ENCODE peak calls at places on chromosomes 5 and 9, in ten cellular contexts. M, Z, D, W, U, K, V, R, X and L are unnamed samples.

GRCh38 chr5:143717400-143717799 is 94.6 kb upstream of the HMHB1 start:
- DNase-seq in M (no peak), Z (peak; percentile 13), D (no peak), W (no peak), U (no peak), K (no peak), V (no peak), R (no peak), X (no peak), L (no peak)

GRCh38 chr5:151107738-151108520 is 27.1 kb upstream of the TNIP1 start:
- DNase-seq in M (no peak), Z (no peak), D (peak; percentile 81), W (peak; percentile 51), U (no peak), K (no peak), V (no peak), R (peak; percentile 53), X (no peak), L (no peak)

GRCh38 chr9:78620764-78621163 is 323.8 kb downstream of the PSAT1 start:
- DNase-seq in M (no peak), Z (no peak), D (no peak), W (no peak), U (no peak), K (no peak), V (no peak), R (no peak), X (no peak), L (no peak)

GRCh38 chr5:22678886-22679285 is 174.3 kb downstream of the CDH12 start:
- DNase-seq in M (no peak), Z (no peak), D (no peak), W (no peak), U (no peak), K (no peak), V (no peak), R (no peak), X (no peak), L (no peak)

GRCh38 chr9:105842023-105842644 is 147.8 kb downstream of the TMEM38B start:
- DNase-seq in M (peak; percentile 18), Z (peak; percentile 61), D (no peak), W (peak; percentile 50), U (peak; percentile 69), K (no peak), V (peak; percentile 43), R (no peak), X (peak; percentile 60), L (peak; percentile 47)

GRCh38 chr9:36993933-36994764 is 39.9 kb downstream of the PAX5 start:
- DNase-seq in M (no peak), Z (no peak), D (no peak), W (no peak), U (no peak), K (no peak), V (no peak), R (no peak), X (no peak), L (no peak)

GRCh38 chr5:122629278-122629677 is 145.6 kb upstream of the SNX2 start:
- DNase-seq in M (no peak), Z (no peak), D (no peak), W (no peak), U (no peak), K (no peak), V (no peak), R (no peak), X (no peak), L (no peak)

GRCh38 chr5:170809551-170809950 is 26.0 kb downstream of the GABRP start:
- DNase-seq in M (no peak), Z (peak; percentile 67), D (no peak), W (peak; percentile 82), U (peak; percentile 73), K (no peak), V (peak; percentile 51), R (no peak), X (peak; percentile 76), L (no peak)

GRCh38 chr5:161547573-161548471 is 1.3 kb upstream of the GABRB2 start:
- DNase-seq in M (no peak), Z (peak; percentile 16), D (peak; percentile 21), W (peak; percentile 45), U (peak; percentile 48), K (no peak), V (no peak), R (no peak), X (no peak), L (no peak)
- H3K4me3 ChIP-seq in M (no peak overlapping the region), Z (peak overlapping the region; percentile 42), D (peak overlapping the region; percentile 57), W (peak overlapping the region; percentile 73), U (peak overlapping the region; percentile 75), K (peak overlapping the region; percentile 22), V (no peak overlapping the region), R (peak overlapping the region; percentile 52), X (peak overlapping the region; percentile 70), L (peak overlapping the region; percentile 52)

GRCh38 chr9:125648294-125648693 is 58.7 kb downstream of the MAPKAP1 start:
- DNase-seq in M (no peak), Z (no peak), D (no peak), W (no peak), U (no peak), K (no peak), V (no peak), R (no peak), X (no peak), L (no peak)

GRCh38 chr9:125651907-125652306 is 55.1 kb downstream of the MAPKAP1 start:
- DNase-seq in M (no peak), Z (no peak), D (no peak), W (no peak), U (no peak), K (no peak), V (no peak), R (no peak), X (no peak), L (no peak)

GRCh38 chr9:125649826-125650225 is 57.2 kb downstream of the MAPKAP1 start:
- DNase-seq in M (no peak), Z (no peak), D (no peak), W (no peak), U (no peak), K (no peak), V (no peak), R (no peak), X (no peak), L (no peak)

GRCh38 chr9:125649315-125649714 is 57.7 kb downstream of the MAPKAP1 start:
- DNase-seq in M (no peak), Z (no peak), D (no peak), W (peak; percentile 67), U (no peak), K (no peak), V (no peak), R (no peak), X (no peak), L (no peak)

GRCh38 chr9:125650271-125650737 is 56.7 kb downstream of the MAPKAP1 start:
- DNase-seq in M (no peak), Z (no peak), D (no peak), W (peak; percentile 51), U (no peak), K (no peak), V (no peak), R (no peak), X (no peak), L (no peak)
- H3K4me3 ChIP-seq in M (no peak overlapping the region), Z (no peak overlapping the region), D (no peak overlapping the region), W (no peak overlapping the region), U (no peak overlapping the region), K (no peak overlapping the region), V (no peak overlapping the region), R (no peak overlapping the region), X (no peak overlapping the region), L (no peak overlapping the region)

GRCh38 chr9:129349571-129349947 is 171.5 kb upstream of the IER5L start:
- DNase-seq in M (no peak), Z (no peak), D (no peak), W (no peak), U (no peak), K (no peak), V (no peak), R (no peak), X (no peak), L (no peak)

GRCh38 chr9:129344623-129345495 is 166.8 kb upstream of the IER5L start:
- DNase-seq in M (no peak), Z (no peak), D (peak; percentile 33), W (no peak), U (no peak), K (no peak), V (no peak), R (no peak), X (no peak), L (no peak)

GRCh38 chr9:129346046-129346445 is 168.0 kb upstream of the IER5L start:
- DNase-seq in M (no peak), Z (no peak), D (peak; percentile 8), W (no peak), U (no peak), K (no peak), V (no peak), R (no peak), X (no peak), L (no peak)

GRCh38 chr9:129348890-129349570 is 171.0 kb upstream of the IER5L start:
- DNase-seq in M (no peak), Z (no peak), D (no peak), W (peak; percentile 76), U (peak; percentile 27), K (no peak), V (no peak), R (no peak), X (no peak), L (no peak)

DNA sequence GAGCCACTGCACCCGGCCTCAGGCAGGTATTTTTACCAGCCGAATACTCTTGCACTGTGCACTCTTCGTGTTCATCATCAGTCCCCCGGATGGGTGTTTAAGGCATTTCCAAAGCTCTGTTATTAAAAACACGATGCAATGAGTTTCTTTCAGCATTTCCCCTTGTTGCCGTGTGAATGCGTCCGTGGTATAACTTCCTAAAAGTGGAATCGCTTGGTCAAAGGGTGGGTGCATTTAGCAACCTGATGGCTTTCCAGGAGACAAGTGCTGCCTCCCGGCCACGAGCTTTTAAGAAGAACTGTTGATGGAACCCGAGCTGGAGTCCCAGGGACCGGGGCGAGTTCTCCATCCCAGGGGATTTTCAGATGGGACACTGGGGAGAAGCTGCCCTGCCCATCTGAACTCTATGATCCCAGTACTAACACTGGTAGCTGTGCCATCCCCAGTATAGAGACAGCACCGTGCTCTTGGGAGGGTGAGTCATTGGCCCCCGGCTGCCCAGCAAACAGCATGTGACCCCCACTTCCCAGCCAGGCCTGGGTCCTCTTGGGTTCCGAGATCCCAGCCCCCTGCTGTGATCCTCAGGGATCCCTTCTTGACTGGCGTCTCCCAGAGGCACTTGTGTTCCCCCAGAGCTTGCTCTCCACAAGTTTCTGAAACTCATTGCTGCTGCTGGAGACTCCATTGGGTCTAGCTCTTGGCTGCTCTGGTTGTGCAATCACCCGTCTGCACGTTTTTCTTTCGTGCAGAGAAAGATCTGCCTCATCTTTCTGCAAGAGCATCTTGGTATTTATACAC is 169.5 kb upstream of the IER5L start:
- DNase-seq in M (no peak), Z (no peak), D (no peak), W (no peak), U (no peak), K (peak; percentile 49), V (no peak), R (no peak), X (no peak), L (no peak)
- H3K4me3 ChIP-seq in M (no peak overlapping the region), Z (no peak overlapping the region), D (no peak overlapping the region), W (no peak overlapping the region), U (no peak overlapping the region), K (no peak overlapping the region), V (no peak overlapping the region), R (no peak overlapping the region), X (no peak overlapping the region), L (no peak overlapping the region)

GRCh38 chr9:135699440-135699839 is at the start of gene SOHLH1:
- DNase-seq in M (no peak), Z (no peak), D (no peak), W (no peak), U (no peak), K (no peak), V (no peak), R (no peak), X (no peak), L (no peak)

GRCh38 chr9:135703726-135704125 is 1.7 kb downstream of the KCNT1 start:
- DNase-seq in M (peak; percentile 54), Z (peak; percentile 27), D (no peak), W (peak; percentile 67), U (peak; percentile 51), K (no peak), V (no peak), R (no peak), X (no peak), L (no peak)

GRCh38 chr9:135702002-135702721 is at the start of gene KCNT1:
- DNase-seq in M (peak; percentile 66), Z (peak; percentile 77), D (peak; percentile 42), W (peak; percentile 43), U (peak; percentile 71), K (peak; percentile 69), V (peak; percentile 66), R (no peak), X (peak; percentile 11), L (no peak)

GRCh38 chr9:135700525-135700924 is 1.2 kb upstream of the SOHLH1 start:
- DNase-seq in M (no peak), Z (no peak), D (no peak), W (no peak), U (no peak), K (no peak), V (no peak), R (no peak), X (no peak), L (no peak)

DNA sequence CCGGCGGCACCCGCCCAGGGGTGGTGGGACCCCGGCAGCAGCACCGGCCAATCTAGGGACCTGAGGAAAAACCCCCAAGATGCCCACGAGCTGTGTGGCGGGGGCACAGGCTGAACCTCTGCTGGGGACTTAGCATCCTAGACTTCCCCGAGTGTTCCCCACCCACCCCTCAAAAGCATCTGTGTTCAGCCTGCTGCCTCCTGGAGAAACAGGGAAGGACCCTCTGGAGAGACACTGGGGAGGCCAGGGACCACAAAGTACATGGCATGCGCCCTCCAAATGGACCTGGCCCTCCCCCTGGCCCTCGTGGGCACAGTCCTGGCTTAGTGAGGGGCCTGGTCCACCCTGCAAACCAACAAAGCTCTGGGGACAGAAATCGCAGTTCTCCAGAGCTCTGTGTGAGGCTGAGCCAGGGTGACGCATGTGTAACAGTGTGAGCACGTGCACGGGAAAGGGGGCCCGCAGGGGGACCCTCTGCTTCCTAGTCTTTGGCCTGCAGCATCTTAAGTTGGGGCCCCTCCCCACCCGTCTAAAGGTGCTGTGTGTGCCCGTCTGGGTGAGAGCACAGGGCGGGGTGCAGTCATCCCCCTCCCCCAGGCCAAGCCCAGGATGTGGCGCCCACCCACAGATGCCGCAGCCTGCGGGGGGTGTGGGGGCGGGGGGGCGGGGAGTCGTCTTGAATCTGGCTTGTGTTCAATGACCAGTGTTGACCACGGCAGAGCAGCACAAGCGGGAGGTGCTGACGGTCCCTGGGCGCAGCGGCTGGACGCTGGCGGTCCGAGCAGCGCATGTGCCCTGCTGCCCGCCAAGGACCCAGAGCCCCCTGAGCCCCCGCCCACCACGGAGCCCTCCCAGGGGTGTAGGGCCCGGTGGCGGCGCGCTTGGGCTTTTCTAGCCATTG is 668 bp upstream of the KCNT1 start:
- DNase-seq in M (peak; percentile 64), Z (peak; percentile 28), D (no peak), W (no peak), U (no peak), K (peak; percentile 25), V (peak; percentile 30), R (no peak), X (no peak), L (peak; percentile 11)
- H3K4me3 ChIP-seq in M (peak overlapping the region; percentile 57), Z (no peak overlapping the region), D (peak overlapping the region; percentile 37), W (no peak overlapping the region), U (peak overlapping the region; percentile 53), K (peak overlapping the region; percentile 25), V (peak overlapping the region; percentile 44), R (no peak overlapping the region), X (no peak overlapping the region), L (no peak overlapping the region)